ENCODE peak calls at places on chromosomes 16 and 17, in ten cellular contexts. One of them, this sample, is unnamed. For H3K27me3, the result is how much of the 10 kb centered on the place peaks cover.

GRCh38 chr17:17505610-17506171 is 9.5 kb upstream of the RASD1 start:
- DNase-seq in ovary: no peak
- DNase-seq in colonic mucosa: no peak
- DNase-seq in lung: no peak
- DNase-seq in hepatocyte: no peak
- DNase-seq in stomach: no peak
- DNase-seq in heart left ventricle: no peak
- DNase-seq in ascending aorta: no peak
- DNase-seq in suprapubic skin: no peak
- DNase-seq in Peyer's patch: no peak
- DNase-seq in this sample: no peak

GRCh38 chr17:40113110-40113960 is 8.4 kb upstream of the MSL1 start:
- DNase-seq in ovary: peak
- DNase-seq in colonic mucosa: peak
- DNase-seq in lung: peak
- DNase-seq in hepatocyte: peak
- DNase-seq in stomach: peak
- DNase-seq in heart left ventricle: peak
- DNase-seq in ascending aorta: peak
- DNase-seq in suprapubic skin: peak
- DNase-seq in Peyer's patch: peak
- DNase-seq in this sample: peak

GRCh38 chr17:77437017-77437416 is 296.2 kb downstream of the SEC14L1 start:
- DNase-seq in ovary: peak
- DNase-seq in colonic mucosa: peak
- DNase-seq in lung: no peak
- DNase-seq in hepatocyte: peak
- DNase-seq in stomach: no peak
- DNase-seq in heart left ventricle: peak
- DNase-seq in ascending aorta: no peak
- DNase-seq in suprapubic skin: no peak
- DNase-seq in Peyer's patch: no peak
- DNase-seq in this sample: no peak

GRCh38 chr16:73126453-73126853 is 78.5 kb upstream of the ZFHX3 start:
- DNase-seq in ovary: no peak
- DNase-seq in colonic mucosa: no peak
- DNase-seq in lung: peak
- DNase-seq in hepatocyte: peak
- DNase-seq in stomach: no peak
- DNase-seq in heart left ventricle: peak
- DNase-seq in ascending aorta: no peak
- DNase-seq in suprapubic skin: peak
- DNase-seq in Peyer's patch: peak
- DNase-seq in this sample: no peak

GRCh38 chr16:84863485-84863814 is 43.7 kb downstream of the CRISPLD2 start:
- DNase-seq in ovary: no peak
- DNase-seq in colonic mucosa: no peak
- DNase-seq in lung: no peak
- DNase-seq in hepatocyte: no peak
- DNase-seq in stomach: no peak
- DNase-seq in heart left ventricle: no peak
- DNase-seq in ascending aorta: no peak
- DNase-seq in suprapubic skin: no peak
- DNase-seq in Peyer's patch: no peak
- DNase-seq in this sample: no peak

GRCh38 chr17:40451420-40451819 is 8.2 kb downstream of the IGFBP4 start:
- DNase-seq in ovary: peak
- DNase-seq in colonic mucosa: peak
- DNase-seq in lung: no peak
- DNase-seq in hepatocyte: peak
- DNase-seq in stomach: no peak
- DNase-seq in heart left ventricle: peak
- DNase-seq in ascending aorta: peak
- DNase-seq in suprapubic skin: no peak
- DNase-seq in Peyer's patch: peak
- DNase-seq in this sample: no peak

GRCh38 chr17:27511921-27512320 is 55.7 kb downstream of the KSR1 start:
- DNase-seq in ovary: no peak
- DNase-seq in colonic mucosa: no peak
- DNase-seq in lung: no peak
- DNase-seq in hepatocyte: no peak
- DNase-seq in stomach: no peak
- DNase-seq in heart left ventricle: no peak
- DNase-seq in ascending aorta: no peak
- DNase-seq in suprapubic skin: no peak
- DNase-seq in Peyer's patch: no peak
- DNase-seq in this sample: no peak

GRCh38 chr16:10616744-10617640 is 36.6 kb upstream of the EMP2 start:
- DNase-seq in ovary: peak
- DNase-seq in colonic mucosa: peak
- DNase-seq in lung: peak
- DNase-seq in hepatocyte: peak
- DNase-seq in stomach: peak
- DNase-seq in heart left ventricle: peak
- DNase-seq in ascending aorta: no peak
- DNase-seq in suprapubic skin: peak
- DNase-seq in Peyer's patch: peak
- DNase-seq in this sample: no peak

GRCh38 chr17:46770818-46771600 is 47.5 kb downstream of the WNT3 start:
- DNase-seq in ovary: peak
- DNase-seq in colonic mucosa: peak
- DNase-seq in lung: no peak
- DNase-seq in hepatocyte: peak
- DNase-seq in stomach: peak
- DNase-seq in heart left ventricle: peak
- DNase-seq in ascending aorta: no peak
- DNase-seq in suprapubic skin: peak
- DNase-seq in Peyer's patch: peak
- DNase-seq in this sample: no peak

GRCh38 chr16:15572329-15573001 is 70.5 kb downstream of the MARF1 start:
- DNase-seq in ovary: no peak
- DNase-seq in colonic mucosa: peak
- DNase-seq in lung: no peak
- DNase-seq in hepatocyte: no peak
- DNase-seq in stomach: no peak
- DNase-seq in heart left ventricle: no peak
- DNase-seq in ascending aorta: no peak
- DNase-seq in suprapubic skin: no peak
- DNase-seq in Peyer's patch: no peak
- DNase-seq in this sample: no peak

GRCh38 chr17:51015145-51015558 is 105.5 kb downstream of the SPAG9 start:
- DNase-seq in ovary: no peak
- DNase-seq in colonic mucosa: no peak
- DNase-seq in lung: no peak
- DNase-seq in hepatocyte: peak
- DNase-seq in stomach: no peak
- DNase-seq in heart left ventricle: no peak
- DNase-seq in ascending aorta: no peak
- DNase-seq in suprapubic skin: no peak
- DNase-seq in Peyer's patch: no peak
- DNase-seq in this sample: no peak
- H3K27ac ChIP-seq in ovary: no peak
- H3K27ac ChIP-seq in colonic mucosa: no peak
- H3K27ac ChIP-seq in lung: no peak
- H3K27ac ChIP-seq in hepatocyte: peak
- H3K27ac ChIP-seq in stomach: no peak
- H3K27ac ChIP-seq in heart left ventricle: no peak
- H3K27ac ChIP-seq in ascending aorta: no peak
- H3K27ac ChIP-seq in suprapubic skin: no peak
- H3K27ac ChIP-seq in Peyer's patch: no peak
- H3K27ac ChIP-seq in this sample: no peak

GRCh38 chr17:74644419-74644818 is 20.9 kb upstream of the CD300E start:
- DNase-seq in ovary: no peak
- DNase-seq in colonic mucosa: no peak
- DNase-seq in lung: no peak
- DNase-seq in hepatocyte: no peak
- DNase-seq in stomach: no peak
- DNase-seq in heart left ventricle: no peak
- DNase-seq in ascending aorta: no peak
- DNase-seq in suprapubic skin: no peak
- DNase-seq in Peyer's patch: no peak
- DNase-seq in this sample: no peak

GRCh38 chr17:74647871-74648672 is 24.5 kb upstream of the CD300E start:
- DNase-seq in ovary: no peak
- DNase-seq in colonic mucosa: no peak
- DNase-seq in lung: no peak
- DNase-seq in hepatocyte: peak
- DNase-seq in stomach: no peak
- DNase-seq in heart left ventricle: no peak
- DNase-seq in ascending aorta: no peak
- DNase-seq in suprapubic skin: no peak
- DNase-seq in Peyer's patch: peak
- DNase-seq in this sample: no peak

GRCh38 chr17:74643826-74644225 is 20.3 kb upstream of the CD300E start:
- DNase-seq in ovary: no peak
- DNase-seq in colonic mucosa: no peak
- DNase-seq in lung: no peak
- DNase-seq in hepatocyte: no peak
- DNase-seq in stomach: no peak
- DNase-seq in heart left ventricle: no peak
- DNase-seq in ascending aorta: no peak
- DNase-seq in suprapubic skin: no peak
- DNase-seq in Peyer's patch: no peak
- DNase-seq in this sample: no peak

GRCh38 chr17:74645010-74645409 is 21.5 kb upstream of the CD300E start:
- DNase-seq in ovary: no peak
- DNase-seq in colonic mucosa: no peak
- DNase-seq in lung: no peak
- DNase-seq in hepatocyte: no peak
- DNase-seq in stomach: no peak
- DNase-seq in heart left ventricle: no peak
- DNase-seq in ascending aorta: no peak
- DNase-seq in suprapubic skin: no peak
- DNase-seq in Peyer's patch: no peak
- DNase-seq in this sample: no peak

GRCh38 chr17:74646231-74646630 is 22.7 kb upstream of the CD300E start:
- DNase-seq in ovary: no peak
- DNase-seq in colonic mucosa: no peak
- DNase-seq in lung: no peak
- DNase-seq in hepatocyte: no peak
- DNase-seq in stomach: no peak
- DNase-seq in heart left ventricle: no peak
- DNase-seq in ascending aorta: no peak
- DNase-seq in suprapubic skin: no peak
- DNase-seq in Peyer's patch: no peak
- DNase-seq in this sample: no peak
- H3K27me3 ChIP-seq in ovary: under half
- H3K27me3 ChIP-seq in colonic mucosa: under half
- H3K27me3 ChIP-seq in lung: under half
- H3K27me3 ChIP-seq in hepatocyte: under half
- H3K27me3 ChIP-seq in stomach: half or more
- H3K27me3 ChIP-seq in heart left ventricle: under half
- H3K27me3 ChIP-seq in ascending aorta: under half
- H3K27me3 ChIP-seq in suprapubic skin: under half
- H3K27me3 ChIP-seq in Peyer's patch: under half
- H3K27me3 ChIP-seq in this sample: under half

DNA sequence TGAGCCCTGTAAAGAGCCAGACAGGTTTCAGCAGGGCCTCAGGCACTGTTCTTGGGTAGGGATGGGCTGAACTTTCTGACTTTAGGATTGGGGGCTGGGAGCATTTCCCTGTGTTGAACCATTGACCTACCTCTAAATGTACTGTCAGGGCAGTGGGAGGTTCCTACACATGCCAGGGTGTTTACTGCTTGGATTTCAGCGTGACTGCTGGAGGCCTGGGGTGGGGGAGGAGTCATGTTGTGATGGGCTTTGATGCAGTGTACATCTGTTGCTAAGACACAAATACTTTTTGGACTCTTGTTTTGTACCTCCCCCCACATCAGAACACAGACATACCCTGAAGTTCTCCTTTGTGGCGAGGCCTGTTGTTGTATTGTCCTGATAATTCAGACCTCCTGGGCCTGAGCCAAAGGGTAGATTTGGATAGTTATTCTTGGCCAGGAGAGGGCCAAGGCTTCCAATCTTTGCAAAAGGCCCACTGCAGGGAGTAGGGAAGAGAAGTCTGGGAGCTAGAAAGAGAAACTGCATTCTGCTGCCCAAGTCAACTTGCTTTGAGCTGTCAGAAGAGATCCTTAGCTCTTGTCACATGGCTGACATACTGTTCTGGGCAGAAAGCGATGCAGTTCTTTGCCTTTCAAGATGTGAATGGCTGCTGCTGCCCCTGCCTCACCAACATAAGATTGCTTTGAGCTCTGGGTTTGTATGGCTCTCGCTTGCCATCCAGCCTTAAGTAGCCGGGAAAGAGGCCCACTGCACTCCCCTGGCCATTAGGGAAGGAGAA is 3.7 kb downstream of the NFE2L1 start:
- DNase-seq in ovary: peak
- DNase-seq in colonic mucosa: peak
- DNase-seq in lung: no peak
- DNase-seq in hepatocyte: peak
- DNase-seq in stomach: peak
- DNase-seq in heart left ventricle: peak
- DNase-seq in ascending aorta: peak
- DNase-seq in suprapubic skin: no peak
- DNase-seq in Peyer's patch: peak
- DNase-seq in this sample: no peak
- H3K4me3 ChIP-seq in ovary: peak
- H3K4me3 ChIP-seq in colonic mucosa: no peak
- H3K4me3 ChIP-seq in lung: no peak
- H3K4me3 ChIP-seq in hepatocyte: no peak
- H3K4me3 ChIP-seq in stomach: peak
- H3K4me3 ChIP-seq in heart left ventricle: peak
- H3K4me3 ChIP-seq in ascending aorta: peak
- H3K4me3 ChIP-seq in suprapubic skin: peak
- H3K4me3 ChIP-seq in Peyer's patch: no peak
- H3K4me3 ChIP-seq in this sample: no peak

GRCh38 chr16:67651039-67651438 is 6.1 kb downstream of the CARMIL2 start:
- DNase-seq in ovary: no peak
- DNase-seq in colonic mucosa: no peak
- DNase-seq in lung: peak
- DNase-seq in hepatocyte: no peak
- DNase-seq in stomach: no peak
- DNase-seq in heart left ventricle: no peak
- DNase-seq in ascending aorta: no peak
- DNase-seq in suprapubic skin: peak
- DNase-seq in Peyer's patch: no peak
- DNase-seq in this sample: no peak
- H3K27ac ChIP-seq in ovary: no peak
- H3K27ac ChIP-seq in colonic mucosa: no peak
- H3K27ac ChIP-seq in lung: no peak
- H3K27ac ChIP-seq in hepatocyte: no peak
- H3K27ac ChIP-seq in stomach: no peak
- H3K27ac ChIP-seq in heart left ventricle: no peak
- H3K27ac ChIP-seq in ascending aorta: no peak
- H3K27ac ChIP-seq in suprapubic skin: no peak
- H3K27ac ChIP-seq in Peyer's patch: no peak
- H3K27ac ChIP-seq in this sample: no peak

This sample was measured in effector memory CD4-positive, alpha-beta T cell.